ENCODE peak calls at places on chromosomes 6 and 20, in five cellular contexts. R is K562; S is activated T-cell treated with anti-CD3 and anti-CD28 coated beads for 48 hours; E is activated naive CD4-positive, alpha-beta T cell treated with Interleukin-2 at 50 U/mL for 16 hours; V is AG09319. A is an unnamed sample.

GRCh38 chr6:149317656-149318571 is at the start of gene TAB2:
- DNase-seq in E (peak; percentile 82), S (peak; percentile 78), V (no peak), R (peak; percentile 71), A (peak; percentile 73)

GRCh38 chr20:2364014-2364413 is 16.7 kb upstream of the TGM6 start:
- DNase-seq in R (no peak), E (no peak), S (no peak), V (no peak), A (no peak)

GRCh38 chr6:159094444-159095252 is 49.9 kb upstream of the TAGAP start:
- DNase-seq in S (no peak), V (no peak), E (peak; percentile 53), R (no peak), A (no peak)

GRCh38 chr6:74458536-74458935 is 747.3 kb downstream of the COL12A1 start:
- DNase-seq in S (no peak), E (no peak), V (no peak), R (no peak), A (no peak)

GRCh38 chr6:111263837-111264236 is 176.5 kb downstream of the SLC16A10 start:
- DNase-seq in R (peak; percentile 72), E (no peak), S (no peak), V (no peak), A (no peak)

GRCh38 chr6:167099707-167100106 is 23.2 kb upstream of the CCR6 start:
- DNase-seq in E (no peak), V (no peak), S (no peak), R (no peak), A (no peak)

GRCh38 chr6:40307712-40308111 is 279.5 kb downstream of the LRFN2 start:
- DNase-seq in V (no peak), S (no peak), R (no peak), E (no peak), A (no peak)

GRCh38 chr20:54061106-54061881 is 9.1 kb downstream of the BCAS1 start:
- DNase-seq in R (no peak), E (no peak), S (no peak), V (no peak), A (no peak)

GRCh38 chr6:38705924-38706323 is 3.0 kb upstream of the GLO1 start:
- DNase-seq in S (no peak), E (no peak), R (no peak), V (no peak), A (no peak)

GRCh38 chr6:46953921-46954320 is 32.2 kb upstream of the ADGRF5 start:
- DNase-seq in E (no peak), R (no peak), S (no peak), V (no peak), A (no peak)

GRCh38 chr6:116561377-116562018 is 7.9 kb downstream of the CALHM4 start:
- DNase-seq in V (no peak), S (peak; percentile 39), E (peak; percentile 70), R (peak; percentile 84), A (peak; percentile 81)

GRCh38 chr6:71473908-71474307 is 185.3 kb downstream of the OGFRL1 start:
- DNase-seq in S (no peak), V (no peak), R (no peak), E (no peak), A (peak; percentile 13)

GRCh38 chr20:51950926-51951325 is 148.6 kb upstream of the SALL4 start:
- DNase-seq in V (no peak), E (no peak), S (no peak), R (no peak), A (no peak)

GRCh38 chr20:15018966-15019365 is 681.6 kb upstream of the FLRT3 start:
- DNase-seq in E (no peak), R (no peak), S (no peak), V (no peak), A (no peak)

GRCh38 chr6:81808834-81809598 is 56.5 kb upstream of the TENT5A start:
- DNase-seq in E (no peak), V (no peak), R (no peak), S (no peak), A (no peak)

GRCh38 chr20:21391495-21392298 is 5.6 kb downstream of the NKX2-4 start:
- DNase-seq in S (no peak), R (no peak), E (no peak), V (no peak), A (peak; percentile 12)

GRCh38 chr6:87815449-87815848 is 113.4 kb upstream of the AKIRIN2 start:
- DNase-seq in R (no peak), S (no peak), V (no peak), E (no peak), A (no peak)

GRCh38 chr6:56220078-56220477 is 27.3 kb downstream of the COL21A1 start:
- DNase-seq in S (no peak), R (no peak), E (no peak), V (no peak), A (no peak)

GRCh38 chr6:131773284-131773950 is 34.4 kb upstream of the ENPP1 start:
- DNase-seq in V (no peak), E (no peak), S (no peak), R (no peak), A (no peak)

GRCh38 chr6:151306269-151306783 is 66.6 kb downstream of the AKAP12 start:
- DNase-seq in V (no peak), S (no peak), E (no peak), R (no peak), A (no peak)

GRCh38 chr6:111773501-111774345 is 99.5 kb downstream of the FYN start:
- DNase-seq in V (no peak), E (no peak), R (no peak), S (no peak), A (no peak)

GRCh38 chr6:3734023-3734422 is 17.5 kb downstream of the PXDC1 start:
- DNase-seq in V (no peak), R (no peak), E (no peak), S (no peak), A (no peak)

GRCh38 chr20:33465536-33466302 is 22.2 kb upstream of the SNTA1 start:
- DNase-seq in E (no peak), V (no peak), S (no peak), R (no peak), A (no peak)

GRCh38 chr20:57918546-57918945 is 208.7 kb upstream of the PMEPA1 start:
- DNase-seq in S (no peak), R (no peak), V (no peak), E (no peak), A (peak; percentile 56)

GRCh38 chr20:41524980-41525613 is 93.1 kb downstream of the CHD6 start:
- DNase-seq in S (no peak), E (no peak), V (no peak), R (peak; percentile 76), A (peak; percentile 20)

GRCh38 chr6:133553652-133554051 is 312.5 kb downstream of the EYA4 start:
- DNase-seq in V (no peak), S (no peak), E (no peak), R (peak; percentile 59), A (peak; percentile 74)

GRCh38 chr6:138246650-138247440 is 28.6 kb upstream of the PBOV1 start:
- DNase-seq in E (no peak), S (no peak), R (no peak), V (no peak), A (no peak)

GRCh38 chr6:168037856-168038255 is 40.4 kb downstream of the KIF25 start:
- DNase-seq in V (no peak), S (no peak), E (no peak), R (no peak), A (no peak)

GRCh38 chr6:83847179-83847578 is 6.0 kb upstream of the RIPPLY2 start:
- DNase-seq in V (no peak), E (no peak), R (no peak), S (no peak), A (no peak)

GRCh38 chr6:123085403-123085802 is 89.4 kb downstream of the CLVS2 start:
- DNase-seq in S (no peak), E (no peak), V (no peak), R (no peak), A (no peak)

A was measured in hepatocyte.